ENCODE peak calls at places on chromosomes 12 and 14, in six cellular contexts. E, U, W, Z, K and G are unnamed samples.

GRCh38 chr12:12792421-12792820 is 7.0 kb downstream of the APOLD1 start:
- DNase-seq in E (no peak), U (no peak), W (no peak), Z (no peak), K (no peak), G (no peak)

GRCh38 chr12:123265851-123266678 is 5.6 kb downstream of the CDK2AP1 start:
- DNase-seq in E (no peak), U (no peak), W (no peak), Z (no peak), K (no peak), G (no peak)

GRCh38 chr12:26557326-26557725 is 275.7 kb downstream of the ITPR2 start:
- DNase-seq in E (no peak), U (no peak), W (no peak), Z (no peak), K (no peak), G (no peak)

GRCh38 chr14:89493877-89494634 is 77.0 kb upstream of the FOXN3 start:
- DNase-seq in E (no peak), U (no peak), W (no peak), Z (peak), K (no peak), G (no peak)

GRCh38 chr14:35213869-35214387 is 78.3 kb upstream of the PSMA6 start:
- DNase-seq in E (no peak), U (no peak), W (no peak), Z (no peak), K (peak), G (peak)

GRCh38 chr12:28941248-28941647 is 207.8 kb upstream of the FAR2 start:
- DNase-seq in E (no peak), U (no peak), W (no peak), Z (no peak), K (peak), G (no peak)

GRCh38 chr12:111446631-111447570 is 41.2 kb downstream of the SH2B3 start:
- DNase-seq in E (no peak), U (no peak), W (no peak), Z (peak), K (no peak), G (no peak)

GRCh38 chr12:11827096-11827841 is 177.8 kb downstream of the ETV6 start:
- DNase-seq in E (peak), U (peak), W (no peak), Z (no peak), K (no peak), G (peak)

GRCh38 chr14:95519699-95520098 is 3.2 kb upstream of the SYNE3 start:
- DNase-seq in E (no peak), U (peak), W (no peak), Z (peak), K (peak), G (peak)

GRCh38 chr14:55111122-55111705 is 17.8 kb upstream of the LGALS3 start:
- DNase-seq in E (no peak), U (no peak), W (no peak), Z (no peak), K (no peak), G (no peak)

GRCh38 chr14:32998433-32998832 is 59.8 kb downstream of the NPAS3 start:
- DNase-seq in E (no peak), U (peak), W (no peak), Z (no peak), K (peak), G (peak)

GRCh38 chr12:3003593-3003992 is 44.4 kb downstream of the TEAD4 start:
- DNase-seq in E (peak), U (no peak), W (no peak), Z (no peak), K (no peak), G (no peak)

GRCh38 chr12:3005736-3006135 is 46.5 kb downstream of the TEAD4 start:
- DNase-seq in E (no peak), U (no peak), W (no peak), Z (no peak), K (peak), G (no peak)

GRCh38 chr12:3002636-3003035 is 43.4 kb downstream of the TEAD4 start:
- DNase-seq in E (no peak), U (no peak), W (no peak), Z (no peak), K (no peak), G (no peak)

GRCh38 chr12:3000548-3001275 is 41.5 kb downstream of the TEAD4 start:
- DNase-seq in E (no peak), U (no peak), W (no peak), Z (peak), K (no peak), G (no peak)

GRCh38 chr12:3004655-3005565 is 45.7 kb downstream of the TEAD4 start:
- DNase-seq in E (no peak), U (no peak), W (no peak), Z (no peak), K (no peak), G (no peak)
- TF ChIP-seq CTCF in E (peak), U (no peak), W (no peak), Z (peak), K (no peak), G (peak)

GRCh38 chr14:76050797-76051392 is 65.3 kb downstream of the IFT43 start:
- DNase-seq in E (no peak), U (peak), W (peak), Z (peak), K (peak), G (peak)
- TF ChIP-seq CTCF in E (peak), U (peak), W (peak), Z (peak), K (peak), G (peak)

DNA sequence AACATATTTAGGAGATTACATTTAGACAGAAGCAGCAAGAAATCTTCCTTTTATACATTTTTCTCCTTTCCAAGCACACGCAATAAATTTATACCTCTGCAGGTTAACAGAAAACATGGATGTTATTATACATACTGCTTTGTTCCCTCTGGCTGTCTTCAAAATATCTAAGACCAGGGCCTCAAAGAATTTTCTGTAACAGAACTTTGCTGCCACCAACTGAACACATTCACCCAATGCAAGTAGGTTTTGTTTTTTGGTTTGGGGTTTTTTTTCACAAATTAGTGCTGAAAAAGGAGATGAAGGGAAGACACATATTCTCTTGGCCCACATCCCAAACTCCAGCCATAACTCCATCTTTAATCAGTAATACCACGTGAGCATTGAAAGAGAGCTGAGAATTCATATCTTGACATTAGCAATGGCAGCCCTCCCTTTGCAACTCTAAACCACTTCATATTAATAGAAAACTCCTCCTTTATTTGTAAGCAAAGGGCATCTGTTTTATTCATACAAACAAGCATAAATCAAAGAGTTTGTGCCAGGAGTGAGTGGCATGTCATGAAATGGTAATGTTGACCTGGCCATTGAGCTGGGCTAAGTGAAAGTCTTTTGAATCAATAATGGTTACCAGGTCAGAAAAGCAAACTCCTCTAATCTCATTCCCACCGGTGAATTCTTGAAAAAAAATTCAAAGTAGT is 150.8 kb upstream of the FSCB start:
- DNase-seq in E (no peak), U (no peak), W (no peak), Z (no peak), K (peak), G (no peak)
- TF ChIP-seq CTCF in E (peak), U (no peak), W (peak), Z (no peak), K (no peak), G (no peak)

GRCh38 chr12:102543931-102544485 is 63.6 kb upstream of the IGF1 start:
- DNase-seq in E (no peak), U (no peak), W (no peak), Z (peak), K (no peak), G (peak)

GRCh38 chr12:102542816-102543448 is 62.6 kb upstream of the IGF1 start:
- DNase-seq in E (no peak), U (no peak), W (no peak), Z (no peak), K (peak), G (no peak)

GRCh38 chr12:102539651-102540553 is 59.5 kb upstream of the IGF1 start:
- DNase-seq in E (no peak), U (no peak), W (no peak), Z (no peak), K (peak), G (peak)

GRCh38 chr12:102540856-102541385 is 60.6 kb upstream of the IGF1 start:
- DNase-seq in E (no peak), U (no peak), W (no peak), Z (no peak), K (no peak), G (peak)

GRCh38 chr12:102543494-102543893 is 63.1 kb upstream of the IGF1 start:
- DNase-seq in E (no peak), U (no peak), W (no peak), Z (peak), K (peak), G (peak)
- TF ChIP-seq CTCF in E (peak), U (no peak), W (no peak), Z (peak), K (no peak), G (peak)

GRCh38 chr12:2248087-2248900 is 195.5 kb downstream of the CACNA1C start:
- DNase-seq in E (no peak), U (no peak), W (no peak), Z (peak), K (peak), G (peak)
- TF ChIP-seq CTCF in E (no peak), U (no peak), W (no peak), Z (no peak), K (no peak), G (no peak)